ENCODE peak calls at places on chromosomes 3 and 15, in four cellular contexts. One of them, this sample, is unnamed.

GRCh38 chr3:120496278-120496975 is 45.6 kb upstream of the FSTL1 start:
- DNase-seq in stimulated activated CD4-positive, alpha-beta T cell treated with anti-CD3 and anti-CD28 coated beads, Interleukin-2, amount 100 ng/mL, for 4 hours: no peak
- DNase-seq in activated CD4-positive, alpha-beta T cell treated with anti-CD3 and anti-CD28 coated beads, Interleukin-2, amount 10 ng/mL, durations not matched to agents 7 days and 5 days: no peak
- DNase-seq in Daoy: peak; percentile 85
- DNase-seq in this sample: no peak

GRCh38 chr3:52874160-52874701 is 23.1 kb downstream of the STIMATE start:
- DNase-seq in activated CD4-positive, alpha-beta T cell treated with anti-CD3 and anti-CD28 coated beads, Interleukin-2, amount 10 ng/mL, durations not matched to agents 7 days and 5 days: no peak
- DNase-seq in stimulated activated CD4-positive, alpha-beta T cell treated with anti-CD3 and anti-CD28 coated beads, Interleukin-2, amount 100 ng/mL, for 4 hours: no peak
- DNase-seq in Daoy: no peak
- DNase-seq in this sample: no peak

GRCh38 chr3:152858170-152858800 is 23.4 kb downstream of the P2RY1 start:
- DNase-seq in activated CD4-positive, alpha-beta T cell treated with anti-CD3 and anti-CD28 coated beads, Interleukin-2, amount 10 ng/mL, durations not matched to agents 7 days and 5 days: no peak
- DNase-seq in Daoy: no peak
- DNase-seq in stimulated activated CD4-positive, alpha-beta T cell treated with anti-CD3 and anti-CD28 coated beads, Interleukin-2, amount 100 ng/mL, for 4 hours: no peak
- DNase-seq in this sample: no peak

GRCh38 chr3:193030276-193030675 is 112.6 kb upstream of the MB21D2 start:
- DNase-seq in stimulated activated CD4-positive, alpha-beta T cell treated with anti-CD3 and anti-CD28 coated beads, Interleukin-2, amount 100 ng/mL, for 4 hours: no peak
- DNase-seq in activated CD4-positive, alpha-beta T cell treated with anti-CD3 and anti-CD28 coated beads, Interleukin-2, amount 10 ng/mL, durations not matched to agents 7 days and 5 days: no peak
- DNase-seq in Daoy: peak; percentile 53
- DNase-seq in this sample: no peak

GRCh38 chr3:138458774-138459499 is 24.5 kb downstream of the ESYT3 start:
- DNase-seq in activated CD4-positive, alpha-beta T cell treated with anti-CD3 and anti-CD28 coated beads, Interleukin-2, amount 10 ng/mL, durations not matched to agents 7 days and 5 days: no peak
- DNase-seq in stimulated activated CD4-positive, alpha-beta T cell treated with anti-CD3 and anti-CD28 coated beads, Interleukin-2, amount 100 ng/mL, for 4 hours: no peak
- DNase-seq in Daoy: no peak
- DNase-seq in this sample: no peak

GRCh38 chr15:39850436-39850835 is 67.8 kb upstream of the FSIP1 start:
- DNase-seq in Daoy: no peak
- DNase-seq in stimulated activated CD4-positive, alpha-beta T cell treated with anti-CD3 and anti-CD28 coated beads, Interleukin-2, amount 100 ng/mL, for 4 hours: no peak
- DNase-seq in activated CD4-positive, alpha-beta T cell treated with anti-CD3 and anti-CD28 coated beads, Interleukin-2, amount 10 ng/mL, durations not matched to agents 7 days and 5 days: no peak
- DNase-seq in this sample: no peak

GRCh38 chr3:193465992-193466618 is 87.6 kb upstream of the ATP13A5 start:
- DNase-seq in activated CD4-positive, alpha-beta T cell treated with anti-CD3 and anti-CD28 coated beads, Interleukin-2, amount 10 ng/mL, durations not matched to agents 7 days and 5 days: no peak
- DNase-seq in Daoy: no peak
- DNase-seq in stimulated activated CD4-positive, alpha-beta T cell treated with anti-CD3 and anti-CD28 coated beads, Interleukin-2, amount 100 ng/mL, for 4 hours: no peak
- DNase-seq in this sample: no peak

GRCh38 chr3:131231710-131232348 is 149.7 kb upstream of the NUDT16 start:
- DNase-seq in stimulated activated CD4-positive, alpha-beta T cell treated with anti-CD3 and anti-CD28 coated beads, Interleukin-2, amount 100 ng/mL, for 4 hours: no peak
- DNase-seq in Daoy: no peak
- DNase-seq in activated CD4-positive, alpha-beta T cell treated with anti-CD3 and anti-CD28 coated beads, Interleukin-2, amount 10 ng/mL, durations not matched to agents 7 days and 5 days: no peak
- DNase-seq in this sample: no peak

GRCh38 chr3:172296975-172297332 is 151.3 kb downstream of the GHSR start:
- DNase-seq in Daoy: no peak
- DNase-seq in activated CD4-positive, alpha-beta T cell treated with anti-CD3 and anti-CD28 coated beads, Interleukin-2, amount 10 ng/mL, durations not matched to agents 7 days and 5 days: no peak
- DNase-seq in stimulated activated CD4-positive, alpha-beta T cell treated with anti-CD3 and anti-CD28 coated beads, Interleukin-2, amount 100 ng/mL, for 4 hours: no peak
- DNase-seq in this sample: no peak